ENCODE peak calls at places on chromosomes 6 and 20, in eight cellular contexts. G is body of pancreas, Y is HepG2, Q is vagina, P is K562, V is adrenal gland, L is A549, X is thyroid gland. N is an unnamed sample.

GRCh38 chr6:72783667-72784066 is 161.8 kb downstream of the KCNQ5 start:
- DNase-seq in P (no peak), X (no peak), Y (no peak), G (no peak), L (no peak), V (no peak), Q (no peak), N (no peak)

GRCh38 chr20:17969884-17970409 is 1.1 kb downstream of the MGME1 start:
- DNase-seq in Q (no peak), L (peak), V (no peak), P (no peak), X (peak), G (peak), Y (peak), N (peak)

GRCh38 chr6:13294499-13295069 is 33.8 kb downstream of the TBC1D7 start:
- DNase-seq in G (no peak), X (no peak), V (no peak), P (no peak), L (no peak), Q (no peak), Y (no peak), N (no peak)

GRCh38 chr20:44209691-44210421 is 715 bp downstream of the OSER1 start:
- DNase-seq in V (peak), X (no peak), P (no peak), L (no peak), Y (no peak), Q (no peak), G (peak), N (peak)

GRCh38 chr20:31684153-31685003 is 38.3 kb downstream of the BCL2L1 start:
- DNase-seq in L (no peak), X (peak), P (no peak), G (no peak), V (no peak), Y (no peak), Q (peak), N (no peak)

GRCh38 chr6:133502451-133503259 is 261.5 kb downstream of the EYA4 start:
- DNase-seq in V (no peak), Y (no peak), Q (no peak), P (no peak), G (peak), L (no peak), X (peak), N (no peak)

GRCh38 chr6:22664968-22665367 is 95.6 kb downstream of the HDGFL1 start:
- DNase-seq in V (no peak), Y (no peak), P (no peak), G (no peak), L (no peak), X (no peak), Q (no peak), N (no peak)

GRCh38 chr6:62285612-62286469 is at the start of gene KHDRBS2:
- DNase-seq in L (peak), G (peak), Y (peak), X (peak), V (peak), Q (no peak), P (no peak), N (peak)

GRCh38 chr20:24136659-24137246 is 148.2 kb upstream of the GGTLC1 start:
- DNase-seq in Q (no peak), V (no peak), P (no peak), G (no peak), X (no peak), Y (no peak), L (no peak), N (no peak)

GRCh38 chr6:22627644-22628043 is 58.3 kb downstream of the HDGFL1 start:
- DNase-seq in P (no peak), X (no peak), Q (no peak), G (no peak), V (no peak), L (no peak), Y (no peak), N (no peak)

GRCh38 chr6:100209323-100210137 is 215.5 kb upstream of the MCHR2 start:
- DNase-seq in L (no peak), X (no peak), V (no peak), Y (no peak), P (no peak), G (no peak), Q (no peak), N (no peak)

GRCh38 chr6:129492260-129492659 is 217.7 kb downstream of the ARHGAP18 start:
- DNase-seq in L (no peak), X (no peak), Q (no peak), V (no peak), P (no peak), Y (no peak), G (no peak), N (no peak)

GRCh38 chr6:129491436-129491835 is 218.5 kb downstream of the ARHGAP18 start:
- DNase-seq in P (no peak), X (no peak), V (no peak), G (no peak), L (peak), Y (no peak), Q (no peak), N (no peak)

GRCh38 chr6:129488313-129488712 is 221.7 kb downstream of the ARHGAP18 start:
- DNase-seq in Q (no peak), Y (no peak), G (no peak), P (no peak), X (no peak), L (no peak), V (no peak), N (no peak)

GRCh38 chr6:129489215-129489765 is 220.7 kb downstream of the ARHGAP18 start:
- DNase-seq in V (no peak), G (no peak), P (no peak), L (no peak), X (no peak), Y (no peak), Q (no peak), N (no peak)

DNA sequence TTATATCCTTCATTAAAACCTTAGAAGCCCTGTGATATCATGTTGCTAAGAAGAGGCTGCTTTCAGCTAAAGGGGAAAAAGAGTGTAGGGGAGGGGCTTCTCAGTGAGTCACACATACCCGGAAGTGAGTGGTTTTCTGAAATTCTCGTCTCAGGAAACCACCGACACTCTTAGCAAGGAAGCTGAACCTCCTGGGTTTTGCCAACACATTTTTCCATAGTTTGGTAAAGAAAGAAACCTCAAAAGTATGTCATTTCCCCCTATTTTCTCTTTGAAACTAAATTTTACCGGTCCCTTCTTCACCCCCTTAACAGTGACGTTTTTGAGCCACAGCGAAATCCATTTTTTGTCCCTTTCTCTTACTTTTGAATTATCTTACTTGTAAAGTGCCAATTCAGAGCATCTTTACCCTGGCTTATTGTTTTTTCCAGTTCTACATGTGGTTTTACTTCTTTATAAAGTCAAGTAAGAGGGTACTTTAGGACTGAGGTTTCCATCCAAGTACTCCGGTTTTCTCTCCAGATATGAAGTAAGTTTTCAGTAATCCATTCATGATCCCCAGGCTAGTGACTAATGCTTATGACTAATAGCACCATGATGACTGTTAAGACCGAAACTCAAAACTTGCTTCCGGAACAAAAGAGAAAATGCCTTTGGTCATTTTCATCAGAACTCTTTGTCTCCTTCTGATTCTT is 219.3 kb downstream of the ARHGAP18 start:
- DNase-seq in X (no peak), V (peak), G (peak), P (peak), Y (peak), L (peak), Q (no peak), N (peak)
- TF ChIP-seq POLR2A in X (no peak), V (no peak), G (peak), P (peak), Y (no peak), L (no peak), Q (no peak), N (peak)

GRCh38 chr6:42674780-42675179 is 47.6 kb downstream of the PRPH2 start:
- DNase-seq in X (peak), V (no peak), G (no peak), L (no peak), Y (no peak), Q (no peak), P (no peak), N (no peak)
- TF ChIP-seq POLR2A in X (no peak), V (no peak), G (no peak), L (no peak), Y (no peak), Q (no peak), P (no peak), N (no peak)

GRCh38 chr6:156791261-156791850 is 14.2 kb downstream of the ARID1B start:
- DNase-seq in G (peak), L (no peak), Q (no peak), P (peak), V (no peak), X (peak), Y (peak), N (peak)
- TF ChIP-seq POLR2A in G (no peak), L (no peak), Q (no peak), P (no peak), V (no peak), X (no peak), Y (no peak), N (no peak)

DNA sequence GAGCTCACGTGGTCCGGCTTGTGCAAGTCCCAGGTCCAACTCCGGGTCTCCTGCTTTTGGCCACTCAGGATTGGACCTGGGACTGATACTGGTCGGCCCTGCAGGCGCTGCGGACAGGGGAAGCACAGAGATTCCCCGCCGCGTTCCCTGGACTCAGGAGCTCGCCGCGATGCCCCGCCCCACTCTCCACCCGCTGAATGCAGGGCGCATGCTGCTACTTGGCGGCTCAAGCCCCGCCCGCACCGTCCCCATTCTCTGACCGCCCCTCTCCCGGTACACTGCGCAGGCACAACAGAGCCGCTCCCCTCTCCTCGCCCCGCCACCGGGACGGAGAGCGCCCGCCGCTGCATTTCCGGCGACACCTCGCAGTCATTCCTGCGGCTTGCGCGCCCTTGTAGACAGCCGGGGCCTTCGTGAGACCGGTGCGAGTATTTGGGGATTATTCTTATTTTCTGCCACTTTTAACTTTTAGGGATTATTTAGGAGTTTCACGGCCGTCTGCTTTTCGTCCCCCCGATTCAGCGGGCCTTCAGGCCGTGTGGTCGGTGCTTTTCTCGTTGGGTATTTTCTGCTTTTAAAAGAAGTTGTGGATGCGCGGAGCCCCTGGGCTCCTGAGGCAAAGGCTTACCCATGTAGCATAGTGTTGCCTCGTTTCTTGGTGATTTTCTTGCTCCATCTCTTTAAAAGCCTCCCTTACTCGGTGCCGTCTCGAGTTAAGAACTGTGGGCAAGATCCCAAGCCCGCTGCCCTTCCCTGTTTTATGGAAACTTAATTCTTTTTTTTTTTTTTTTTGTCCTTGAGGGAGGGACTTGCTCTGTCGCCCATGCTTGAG is at the start of gene TMEM14C:
- DNase-seq in G (peak), Y (peak), V (peak), P (peak), L (peak), Q (peak), X (peak), N (peak)
- TF ChIP-seq POLR2A in G (peak), Y (no peak), V (peak), P (peak), L (peak), Q (peak), X (peak), N (peak)

GRCh38 chr20:13745784-13746183 is 38.9 kb downstream of the ESF1 start:
- DNase-seq in X (no peak), Q (no peak), P (no peak), L (no peak), V (no peak), Y (no peak), G (no peak), N (no peak)
- TF ChIP-seq POLR2A in X (no peak), Q (no peak), P (no peak), L (no peak), V (no peak), Y (no peak), G (no peak), N (no peak)

GRCh38 chr6:53066874-53067273 is 1.7 kb downstream of the FBXO9 start:
- DNase-seq in V (no peak), Q (no peak), X (no peak), G (no peak), L (no peak), P (peak), Y (no peak), N (peak)

GRCh38 chr6:53066059-53066406 is 829 bp downstream of the FBXO9 start:
- DNase-seq in G (peak), P (peak), L (peak), V (peak), X (peak), Q (no peak), Y (no peak), N (peak)

GRCh38 chr6:53065266-53066058 is at the start of gene FBXO9:
- DNase-seq in X (peak), G (peak), V (no peak), Q (no peak), P (peak), L (peak), Y (peak), N (peak)

GRCh38 chr6:53062369-53062639 is 2.9 kb upstream of the FBXO9 start:
- DNase-seq in V (no peak), Y (no peak), Q (no peak), P (no peak), X (no peak), L (no peak), G (no peak), N (no peak)

GRCh38 chr6:53064726-53065265 is 408 bp upstream of the FBXO9 start:
- DNase-seq in G (peak), X (peak), Q (peak), Y (peak), L (peak), P (peak), V (peak), N (peak)
- TF ChIP-seq POLR2A in G (peak), X (no peak), Q (peak), Y (peak), L (no peak), P (no peak), V (no peak), N (peak)

DNA sequence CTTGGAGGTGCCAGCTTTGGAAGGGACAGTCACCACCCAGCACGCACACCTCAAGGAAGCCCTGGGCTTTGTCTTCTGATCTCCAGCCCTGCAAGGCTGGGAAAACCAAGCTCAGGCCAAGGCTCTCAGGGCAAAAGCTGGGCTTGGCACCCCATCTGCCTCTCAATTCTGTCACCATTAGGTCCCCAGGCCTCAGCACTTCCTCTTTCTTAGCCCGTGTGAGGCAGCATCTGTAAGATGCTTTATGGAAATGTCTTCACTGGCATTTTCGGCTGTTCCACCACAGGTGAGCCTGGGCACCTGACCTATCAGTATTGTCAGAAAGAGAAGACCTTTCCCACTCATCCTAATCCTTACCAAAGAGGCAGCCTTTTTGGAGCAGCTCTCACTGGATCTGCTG is 24.6 kb downstream of the GMEB2 start:
- DNase-seq in Q (no peak), Y (no peak), G (no peak), V (no peak), L (no peak), P (no peak), X (no peak), N (no peak)
- TF ChIP-seq POLR2A in Q (no peak), Y (no peak), G (no peak), V (no peak), L (no peak), P (no peak), X (no peak), N (no peak)

N was measured in erythroblast.